ENCODE peak calls at places on chromosome 2, in four cellular contexts. D is tibial nerve, P is activated T-cell treated with anti-CD3 and anti-CD28 coated beads for 1 hour, W is lower lobe of right lung. L is an unnamed sample.

GRCh38 chr2:84713441-84713840 is 167.4 kb downstream of the TRABD2A start:
- DNase-seq in D (no peak), P (no peak), W (no peak), L (no peak)

GRCh38 chr2:9757430-9758287 is 85.6 kb upstream of the TAF1B start:
- DNase-seq in D (no peak), P (no peak), W (no peak), L (peak; percentile 74)

GRCh38 chr2:143878131-143878530 is 641.8 kb downstream of the ZEB2 start:
- DNase-seq in D (no peak), P (no peak), W (no peak), L (peak; percentile 5)

GRCh38 chr2:36530983-36531354 is 67.0 kb downstream of the FEZ2 start:
- DNase-seq in D (no peak), P (no peak), W (no peak), L (peak; percentile 18)

GRCh38 chr2:192073878-192074277 is 120.9 kb downstream of the TMEFF2 start:
- DNase-seq in D (no peak), P (no peak), W (no peak), L (peak; percentile 30)

GRCh38 chr2:80020061-80020460 is 284.5 kb downstream of the LRRTM1 start:
- DNase-seq in D (no peak), P (no peak), W (no peak), L (no peak)

GRCh38 chr2:172906401-172906811 is 169.2 kb upstream of the MAP3K20 start:
- DNase-seq in D (no peak), P (no peak), W (no peak), L (no peak)

GRCh38 chr2:27177441-27178351 is 28.9 kb downstream of the TCF23 start:
- DNase-seq in D (no peak), P (no peak), W (no peak), L (no peak)

GRCh38 chr2:215931256-215931903 is 82.0 kb downstream of the MREG start:
- DNase-seq in D (peak; percentile 84), P (peak; percentile 23), W (no peak), L (peak; percentile 88)

GRCh38 chr2:217160978-217161973 is 301.4 kb upstream of the TNP1 start:
- DNase-seq in D (no peak), P (no peak), W (no peak), L (peak; percentile 45)

GRCh38 chr2:46082531-46083485 is 214.4 kb upstream of the EPAS1 start:
- DNase-seq in D (no peak), P (no peak), W (no peak), L (no peak)

GRCh38 chr2:16214391-16214790 is 274.0 kb downstream of the MYCN start:
- DNase-seq in D (no peak), P (no peak), W (no peak), L (no peak)

GRCh38 chr2:126657146-126657635 is 1.2 kb downstream of the GYPC start:
- DNase-seq in D (peak; percentile 60), P (no peak), W (peak; percentile 63), L (no peak)

GRCh38 chr2:200735061-200735460 is 76.6 kb upstream of the BZW1 start:
- DNase-seq in D (no peak), P (no peak), W (no peak), L (no peak)

GRCh38 chr2:238021327-238021726 is 39.5 kb upstream of the SCLY start:
- DNase-seq in D (no peak), P (no peak), W (no peak), L (no peak)

GRCh38 chr2:134141598-134142340 is 112.1 kb upstream of the MGAT5 start:
- DNase-seq in D (no peak), P (no peak), W (no peak), L (no peak)

GRCh38 chr2:42168459-42169099 is 574 bp upstream of the EML4 start:
- DNase-seq in D (no peak), P (no peak), W (peak; percentile 49), L (no peak)

GRCh38 chr2:130376433-130377293 is 20.8 kb downstream of the PTPN18 start:
- DNase-seq in D (no peak), P (no peak), W (no peak), L (no peak)

GRCh38 chr2:54122171-54122935 is 6.9 kb downstream of the ACYP2 start:
- DNase-seq in D (no peak), P (no peak), W (no peak), L (peak; percentile 47)

GRCh38 chr2:31526946-31527345 is 53.8 kb downstream of the SRD5A2 start:
- DNase-seq in D (no peak), P (no peak), W (no peak), L (no peak)

GRCh38 chr2:209648714-209649113 is 122.9 kb upstream of the UNC80 start:
- DNase-seq in D (no peak), P (no peak), W (no peak), L (no peak)

GRCh38 chr2:209519911-209520310 is 96.1 kb downstream of the MAP2 start:
- DNase-seq in D (no peak), P (no peak), W (no peak), L (no peak)

GRCh38 chr2:200363279-200363678 is 56.8 kb downstream of the SPATS2L start:
- DNase-seq in D (no peak), P (no peak), W (no peak), L (no peak)

GRCh38 chr2:216606551-216607527 is 26.4 kb upstream of the IGFBP2 start:
- DNase-seq in D (no peak), P (peak; percentile 7), W (no peak), L (peak; percentile 84)

GRCh38 chr2:85718006-85718391 is 23.8 kb downstream of the GNLY start:
- DNase-seq in D (no peak), P (no peak), W (no peak), L (no peak)

GRCh38 chr2:25219621-25220020 is 51.2 kb upstream of the POMC start:
- DNase-seq in D (no peak), P (no peak), W (no peak), L (no peak)

GRCh38 chr2:161905389-161906046 is 168.5 kb downstream of the DPP4 start:
- DNase-seq in D (no peak), P (no peak), W (no peak), L (peak; percentile 55)

GRCh38 chr2:75952173-75952572 is 241.5 kb upstream of the GCFC2 start:
- DNase-seq in D (no peak), P (no peak), W (no peak), L (no peak)

GRCh38 chr2:108909275-108909823 is 79.7 kb downstream of the EDAR start:
- DNase-seq in D (no peak), P (no peak), W (no peak), L (no peak)

GRCh38 chr2:240244543-240244942 is 104.1 kb upstream of the OTOS start:
- DNase-seq in D (peak; percentile 5), P (no peak), W (peak; percentile 37), L (peak; percentile 64)

GRCh38 chr2:237932731-237933131 is 34.1 kb upstream of the UBE2F start:
- DNase-seq in D (no peak), P (no peak), W (no peak), L (no peak)

L was measured in left kidney.